ENCODE peak calls at places on chromosomes 11 and 22, in six cellular contexts. K is pancreas; J is stimulated activated CD4-positive, alpha-beta T cell treated with anti-CD3 and anti-CD28 coated beads, Interleukin-2, amount 100 ng/mL, for 48 hours; U is activated CD8-positive, alpha-beta T cell treated with anti-CD3 and anti-CD28 coated beads, Interleukin-2, amount 10 ng/mL, durations not matched to agents 7 days and 5 days; N is M059J; V is glutamatergic neuron. T is an unnamed sample.

GRCh38 chr11:92225563-92226308 is 1.1 kb downstream of the FAT3 start:
- DNase-seq in U (no peak), V (peak), J (no peak), N (peak), K (no peak), T (peak)

GRCh38 chr11:107009190-107009589 is 9.1 kb downstream of the GUCY1A2 start:
- DNase-seq in N (no peak), V (no peak), J (no peak), K (no peak), U (no peak), T (no peak)

GRCh38 chr11:47332303-47332711 is 20.2 kb downstream of the MYBPC3 start:
- DNase-seq in V (no peak), J (no peak), U (no peak), N (no peak), K (no peak), T (no peak)

GRCh38 chr22:44595841-44596341 is 97.9 kb upstream of the RTL6 start:
- DNase-seq in J (no peak), N (peak), U (no peak), K (no peak), V (no peak), T (no peak)

GRCh38 chr22:20015971-20016733 is 471 bp downstream of the ARVCF start:
- DNase-seq in V (peak), N (no peak), K (peak), U (no peak), J (no peak), T (peak)

GRCh38 chr11:65471410-65471762 is 27.5 kb upstream of the MALAT1 start:
- DNase-seq in J (no peak), N (peak), K (peak), U (no peak), V (no peak), T (peak)

GRCh38 chr11:77115956-77116355 is 12.1 kb upstream of the MYO7A start:
- DNase-seq in K (peak), N (no peak), J (no peak), V (no peak), U (no peak), T (no peak)

GRCh38 chr11:11916981-11917399 is 75.2 kb downstream of the USP47 start:
- DNase-seq in N (peak), K (no peak), V (no peak), U (no peak), J (no peak), T (no peak)

GRCh38 chr11:94473177-94473799 is 20.4 kb downstream of the MRE11 start:
- DNase-seq in K (no peak), J (no peak), N (peak), U (peak), V (no peak), T (no peak)

GRCh38 chr22:34886391-34886790 is 179.6 kb upstream of the ISX start:
- DNase-seq in K (no peak), V (no peak), N (no peak), U (no peak), J (no peak), T (no peak)

GRCh38 chr11:69434341-69434960 is 47.0 kb upstream of the LINC01488 start:
- DNase-seq in J (no peak), K (no peak), U (no peak), N (no peak), V (no peak), T (no peak)

GRCh38 chr11:114909866-114910265 is 231.5 kb downstream of the NXPE2 start:
- DNase-seq in K (no peak), V (no peak), U (no peak), N (no peak), J (no peak), T (no peak)

GRCh38 chr11:99418927-99419707 is 398.4 kb downstream of the CNTN5 start:
- DNase-seq in N (peak), U (no peak), J (no peak), K (no peak), V (no peak), T (no peak)

GRCh38 chr11:64759131-64759721 is 548 bp downstream of the PYGM start:
- DNase-seq in V (no peak), J (no peak), N (no peak), U (no peak), K (no peak), T (no peak)

GRCh38 chr11:122758974-122759373 is 79.3 kb upstream of the CRTAM start:
- DNase-seq in J (no peak), K (no peak), V (no peak), U (no peak), N (peak), T (no peak)

GRCh38 chr11:56716379-56716854 is 17.5 kb downstream of the OR9G1 start:
- DNase-seq in N (no peak), V (no peak), U (no peak), K (no peak), J (no peak), T (no peak)

GRCh38 chr11:65719887-65720236 is 736 bp downstream of the RNASEH2C start:
- DNase-seq in K (peak), U (peak), J (peak), V (peak), N (peak), T (no peak)

GRCh38 chr11:72084960-72085359 is 4.3 kb downstream of the LRRC51 start:
- DNase-seq in V (no peak), U (no peak), J (no peak), N (no peak), K (no peak), T (no peak)

GRCh38 chr11:119626197-119626909 is 102.6 kb downstream of the NECTIN1 start:
- DNase-seq in N (no peak), U (no peak), K (no peak), V (no peak), J (no peak), T (no peak)

GRCh38 chr11:2465201-2466068 is 20.6 kb downstream of the KCNQ1 start:
- DNase-seq in J (no peak), K (peak), U (no peak), N (no peak), V (no peak), T (peak)

GRCh38 chr11:132234878-132235277 is 864.5 kb downstream of the NTM start:
- DNase-seq in N (peak), U (no peak), K (no peak), V (no peak), J (no peak), T (no peak)

GRCh38 chr11:23151819-23152218 is 291.5 kb upstream of the CCDC179 start:
- DNase-seq in V (no peak), J (no peak), K (no peak), N (peak), U (no peak), T (no peak)

GRCh38 chr11:80937831-80938230 is 1497.0 kb upstream of the TENM4 start:
- DNase-seq in U (no peak), N (peak), J (no peak), V (no peak), K (no peak), T (no peak)

GRCh38 chr22:41092847-41093371 is 517 bp downstream of the EP300 start:
- DNase-seq in N (peak), J (no peak), U (peak), V (peak), K (peak), T (peak)

GRCh38 chr22:45612451-45612901 is 59.2 kb upstream of the ATXN10 start:
- DNase-seq in U (peak), K (no peak), N (peak), J (no peak), V (peak), T (no peak)

GRCh38 chr22:45336971-45337431 is 27.3 kb downstream of the FAM118A start:
- DNase-seq in J (no peak), U (no peak), K (peak), N (no peak), V (no peak), T (peak)

GRCh38 chr11:41383768-41384167 is 75.7 kb downstream of the LRRC4C start:
- DNase-seq in V (no peak), N (no peak), J (no peak), U (no peak), K (no peak), T (no peak)

GRCh38 chr11:36454991-36455611 is 55.0 kb downstream of the TRAF6 start:
- DNase-seq in J (no peak), K (no peak), U (no peak), N (peak), V (no peak), T (peak)

GRCh38 chr11:66639066-66639813 is 737 bp downstream of the RBM4 start:
- DNase-seq in V (no peak), U (peak), J (no peak), K (no peak), N (peak), T (peak)

GRCh38 chr11:133545199-133545709 is 13.0 kb upstream of the OPCML start:
- DNase-seq in K (no peak), N (no peak), V (peak), J (no peak), U (no peak), T (no peak)